ENCODE peak calls at places on chromosomes 5 and 9, in six cellular contexts. B, J, E, U, G and K are unnamed samples.

GRCh38 chr5:136235316-136235715 is 42.4 kb upstream of the SMIM32 start:
- DNase-seq in B (no peak), J (no peak), E (no peak), U (no peak), G (no peak), K (no peak)

GRCh38 chr5:140678993-140679392 is 5.6 kb upstream of the DND1 start:
- DNase-seq in B (no peak), J (no peak), E (no peak), U (no peak), G (no peak), K (no peak)

GRCh38 chr5:59360130-59360555 is 533.4 kb downstream of the PDE4D start:
- DNase-seq in B (peak; percentile 92), J (no peak), E (no peak), U (no peak), G (no peak), K (no peak)

GRCh38 chr9:99752710-99753109 is 69.0 kb upstream of the NR4A3 start:
- DNase-seq in B (peak; percentile 34), J (no peak), E (no peak), U (no peak), G (no peak), K (no peak)

GRCh38 chr9:130137870-130138653 is 34.1 kb upstream of the NCS1 start:
- DNase-seq in B (peak; percentile 93), J (peak; percentile 51), E (peak; percentile 89), U (peak; percentile 38), G (peak; percentile 34), K (peak; percentile 84)

GRCh38 chr9:35962126-35962906 is 4.4 kb upstream of the OR2S2 start:
- DNase-seq in B (peak; percentile 74), J (peak; percentile 45), E (no peak), U (peak; percentile 34), G (no peak), K (no peak)

GRCh38 chr9:136019681-136020060 is 58.5 kb upstream of the UBAC1 start:
- DNase-seq in B (no peak), J (peak; percentile 15), E (no peak), U (no peak), G (no peak), K (peak; percentile 35)

GRCh38 chr5:104179057-104179456 is 616.5 kb upstream of the NUDT12 start:
- DNase-seq in B (peak; percentile 66), J (no peak), E (no peak), U (no peak), G (peak; percentile 67), K (no peak)

GRCh38 chr5:130845049-130845765 is 319.8 kb downstream of the HINT1 start:
- DNase-seq in B (no peak), J (no peak), E (no peak), U (no peak), G (no peak), K (no peak)

GRCh38 chr9:128249914-128250838 is 25.6 kb downstream of the GOLGA2 start:
- DNase-seq in B (peak; percentile 63), J (peak; percentile 75), E (peak; percentile 65), U (peak; percentile 86), G (peak; percentile 96), K (peak; percentile 92)

GRCh38 chr9:122113574-122113973 is 20.5 kb upstream of the TTLL11 start:
- DNase-seq in B (no peak), J (no peak), E (no peak), U (no peak), G (no peak), K (no peak)

GRCh38 chr5:87828545-87829213 is 415.9 kb upstream of the CCNH start:
- DNase-seq in B (no peak), J (no peak), E (no peak), U (no peak), G (no peak), K (no peak)

GRCh38 chr5:107523019-107523680 is 147.6 kb downstream of the EFNA5 start:
- DNase-seq in B (no peak), J (no peak), E (no peak), U (no peak), G (no peak), K (no peak)

GRCh38 chr5:172943283-172943841 is 15.9 kb upstream of the RPL26L1 start:
- DNase-seq in B (peak; percentile 93), J (no peak), E (peak; percentile 76), U (no peak), G (no peak), K (no peak)

GRCh38 chr5:126921471-126922091 is 108.8 kb downstream of the MARCHF3 start:
- DNase-seq in B (no peak), J (no peak), E (no peak), U (no peak), G (no peak), K (no peak)

GRCh38 chr9:87667164-87667738 is 58.7 kb upstream of the CTSL start:
- DNase-seq in B (no peak), J (no peak), E (no peak), U (no peak), G (no peak), K (no peak)

GRCh38 chr5:36202521-36202961 is 39.2 kb downstream of the NADK2 start:
- DNase-seq in B (peak; percentile 73), J (no peak), E (no peak), U (no peak), G (no peak), K (no peak)

GRCh38 chr5:63233906-63234305 is 655.3 kb downstream of the LRRC70 start:
- DNase-seq in B (peak; percentile 78), J (no peak), E (no peak), U (no peak), G (no peak), K (no peak)

GRCh38 chr9:110895141-110895912 is 142.9 kb downstream of the LPAR1 start:
- DNase-seq in B (no peak), J (peak; percentile 77), E (peak; percentile 50), U (peak; percentile 67), G (no peak), K (no peak)

GRCh38 chr5:139835656-139836055 is 40.0 kb downstream of the PSD2 start:
- DNase-seq in B (no peak), J (no peak), E (no peak), U (no peak), G (no peak), K (peak; percentile 18)

DNA sequence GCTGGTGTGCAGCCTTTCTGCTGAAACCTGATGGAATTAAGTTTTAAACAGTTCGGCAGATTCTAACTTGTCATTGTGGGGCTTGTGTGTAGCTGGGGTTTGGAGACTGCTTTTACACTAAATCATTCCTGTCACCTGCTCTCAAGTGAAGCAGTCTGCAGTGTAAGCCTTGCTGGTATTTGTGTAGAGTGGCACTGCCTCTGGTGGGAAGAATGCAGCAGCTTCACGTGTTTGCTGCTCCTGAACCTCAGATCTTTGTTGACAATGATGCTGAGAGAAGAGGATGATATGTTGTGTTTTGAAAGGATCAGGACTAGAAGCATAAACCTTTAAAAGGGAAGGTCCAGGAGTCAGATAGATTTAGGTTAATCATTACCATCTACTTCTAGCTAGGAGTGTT is 88.1 kb downstream of the KDM4C start:
- DNase-seq in B (no peak), J (no peak), E (no peak), U (no peak), G (peak; percentile 14), K (no peak)
- TF ChIP-seq CTCF in B (peak; percentile 36), J (peak; percentile 58), E (peak; percentile 8), U (no peak), G (peak; percentile 40), K (peak; percentile 11)

GRCh38 chr5:153937661-153938060 is 101.0 kb downstream of the FAM114A2 start:
- DNase-seq in B (no peak), J (no peak), E (no peak), U (no peak), G (no peak), K (no peak)

GRCh38 chr5:153938131-153938842 is 100.4 kb downstream of the FAM114A2 start:
- DNase-seq in B (no peak), J (no peak), E (no peak), U (no peak), G (no peak), K (no peak)

GRCh38 chr5:153939101-153939500 is 99.6 kb downstream of the FAM114A2 start:
- DNase-seq in B (no peak), J (no peak), E (no peak), U (no peak), G (no peak), K (no peak)

GRCh38 chr5:153941265-153941664 is 97.4 kb downstream of the FAM114A2 start:
- DNase-seq in B (no peak), J (no peak), E (no peak), U (no peak), G (no peak), K (no peak)
- H3K9me3 ChIP-seq in B (no peaks in the 10 kb centered on the region), J (peaks cover 74% of the 10 kb centered on the region), E (no peaks in the 10 kb centered on the region), U (peaks cover 56% of the 10 kb centered on the region), G (no peaks in the 10 kb centered on the region), K (peaks cover 15% of the 10 kb centered on the region)

DNA sequence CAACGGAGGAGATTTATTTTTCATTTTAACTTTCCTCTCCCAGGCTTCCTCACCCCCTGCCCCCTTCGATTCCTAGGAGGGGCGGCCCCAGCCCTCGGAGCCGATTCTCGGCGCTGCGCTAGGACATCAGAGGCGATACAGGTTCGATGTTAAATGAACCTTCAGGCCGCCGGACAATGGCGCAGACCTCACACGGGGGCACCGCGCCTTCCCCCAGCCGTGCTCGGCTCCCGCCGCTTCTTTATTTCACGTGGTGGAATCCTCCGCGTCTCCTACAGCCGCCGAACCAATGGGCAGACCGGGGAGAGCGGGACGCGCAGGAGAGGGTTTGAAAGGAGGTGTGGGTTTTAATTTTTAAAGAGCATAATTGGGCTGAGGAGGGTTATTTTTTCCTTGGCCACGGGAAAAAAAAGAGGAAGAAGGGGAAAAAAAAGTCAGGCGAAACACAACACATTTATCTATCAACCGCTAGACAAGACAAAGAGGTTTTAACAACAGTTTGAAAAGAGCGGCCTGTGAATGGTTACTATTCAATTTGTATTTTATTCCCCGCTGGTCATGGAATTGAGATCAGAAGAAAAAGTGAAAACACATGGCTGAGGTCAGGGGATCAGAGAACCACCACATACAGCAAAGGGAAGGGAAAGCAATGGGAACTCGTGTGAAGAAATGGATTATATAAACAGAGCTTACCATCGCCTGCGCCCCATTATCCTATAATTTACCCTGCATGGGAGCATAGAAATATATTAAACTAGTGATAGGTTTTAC is 126.9 kb downstream of the TMEM174 start:
- DNase-seq in B (no peak), J (no peak), E (no peak), U (no peak), G (no peak), K (no peak)
- H3K27me3 ChIP-seq in B (peaks cover 100% of the 10 kb centered on the region), J (peaks cover 100% of the 10 kb centered on the region), E (peaks cover 15% of the 10 kb centered on the region), U (peaks cover 98% of the 10 kb centered on the region), G (no peaks in the 10 kb centered on the region), K (peaks cover 44% of the 10 kb centered on the region)

GRCh38 chr5:79613571-79613970 is 1.3 kb downstream of the TENT2 start:
- DNase-seq in B (no peak), J (no peak), E (no peak), U (no peak), G (no peak), K (no peak)

GRCh38 chr5:79621056-79621455 is 8.8 kb downstream of the TENT2 start:
- DNase-seq in B (peak; percentile 30), J (no peak), E (no peak), U (no peak), G (no peak), K (no peak)

GRCh38 chr5:79612667-79613190 is 488 bp downstream of the TENT2 start:
- DNase-seq in B (no peak), J (no peak), E (no peak), U (no peak), G (no peak), K (no peak)

GRCh38 chr5:79619849-79620248 is 7.6 kb downstream of the TENT2 start:
- DNase-seq in B (no peak), J (no peak), E (no peak), U (no peak), G (no peak), K (no peak)

DNA sequence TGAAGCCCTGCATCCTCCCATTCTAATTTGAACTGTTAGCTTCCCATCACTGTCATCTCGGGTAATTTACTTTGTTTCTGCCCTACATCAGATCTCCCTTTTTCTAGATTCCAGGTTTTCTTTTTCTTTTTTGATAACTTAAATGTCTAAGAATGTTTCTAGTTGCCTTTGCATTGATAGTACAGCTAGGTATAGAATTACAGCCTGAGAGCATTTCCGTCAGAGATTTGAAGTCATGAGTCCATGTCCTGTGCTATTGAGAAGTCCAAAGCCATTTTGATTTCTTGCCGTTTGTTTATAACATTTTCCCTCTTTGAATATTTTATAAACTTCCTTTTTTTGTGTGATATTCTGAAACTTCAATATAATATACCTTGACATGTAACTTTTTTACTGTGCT is 5.3 kb downstream of the TENT2 start:
- DNase-seq in B (no peak), J (no peak), E (no peak), U (no peak), G (no peak), K (no peak)
- TF ChIP-seq CTCF in B (no peak), J (no peak), E (no peak), U (no peak), G (no peak), K (no peak)